ENCODE peak calls at places on chromosomes 11 and 22, in five cellular contexts. M is omental fat pad, D is progenitor cell of endocrine pancreas, I is HFF-Myc, X is neural crest cell. V is an unnamed sample.

GRCh38 chr11:69076129-69076791 is 27.5 kb downstream of the TPCN2 start:
- DNase-seq in M (no peak), D (no peak), I (no peak), X (no peak), V (no peak)

GRCh38 chr11:64888761-64889511 is 10.5 kb upstream of the EHD1 start:
- DNase-seq in M (no peak), D (no peak), I (no peak), X (no peak), V (no peak)

GRCh38 chr11:69899957-69900821 is 81.0 kb upstream of the FGF3 start:
- DNase-seq in M (no peak), D (no peak), I (no peak), X (no peak), V (no peak)

GRCh38 chr22:35072939-35073338 is 7.0 kb downstream of the ISX start:
- DNase-seq in M (no peak), D (no peak), I (no peak), X (no peak), V (no peak)

GRCh38 chr11:93196816-93197382 is 892 bp downstream of the SLC36A4 start:
- DNase-seq in M (no peak), D (no peak), I (peak), X (no peak), V (no peak)

GRCh38 chr22:17938484-17938924 is 85.9 kb downstream of the MICAL3 start:
- DNase-seq in M (no peak), D (no peak), I (peak), X (no peak), V (no peak)

GRCh38 chr22:38870791-38871359 is 1.1 kb downstream of the CBX6 start:
- DNase-seq in M (no peak), D (no peak), I (no peak), X (no peak), V (no peak)

GRCh38 chr11:43736502-43737193 is 56.1 kb downstream of the HSD17B12 start:
- DNase-seq in M (no peak), D (no peak), I (no peak), X (no peak), V (no peak)

GRCh38 chr22:50733521-50734342 is 4.3 kb upstream of the ACR start:
- DNase-seq in M (peak), D (no peak), I (no peak), X (no peak), V (peak)

GRCh38 chr22:41341990-41342389 is 39.8 kb upstream of the TEF start:
- DNase-seq in M (no peak), D (no peak), I (no peak), X (no peak), V (no peak)

GRCh38 chr11:47899801-47900200 is 51.7 kb upstream of the NUP160 start:
- DNase-seq in M (no peak), D (no peak), I (no peak), X (no peak), V (no peak)

GRCh38 chr11:79237676-79238075 is 203.2 kb downstream of the TENM4 start:
- DNase-seq in M (no peak), D (no peak), I (peak), X (no peak), V (no peak)

GRCh38 chr22:47796128-47796908 is 1033.9 kb downstream of the TBC1D22A start:
- DNase-seq in M (no peak), D (no peak), I (no peak), X (no peak), V (no peak)

GRCh38 chr11:9619971-9620370 is 43.9 kb upstream of the SWAP70 start:
- DNase-seq in M (no peak), D (no peak), I (no peak), X (no peak), V (no peak)

GRCh38 chr11:32659672-32660071 is 76.0 kb downstream of the EIF3M start:
- DNase-seq in M (no peak), D (no peak), I (no peak), X (no peak), V (no peak)

GRCh38 chr22:28171135-28171534 is 252.1 kb upstream of the PITPNB start:
- DNase-seq in M (no peak), D (no peak), I (no peak), X (no peak), V (no peak)

GRCh38 chr11:61505640-61506155 is 2.9 kb upstream of the LRRC10B start:
- DNase-seq in M (no peak), D (no peak), I (no peak), X (no peak), V (no peak)

GRCh38 chr11:61700221-61700620 is 20.0 kb downstream of the DAGLA start:
- DNase-seq in M (no peak), D (no peak), I (peak), X (no peak), V (no peak)

GRCh38 chr11:35373284-35373933 is 45.9 kb downstream of the SLC1A2 start:
- DNase-seq in M (no peak), D (no peak), I (no peak), X (no peak), V (no peak)

GRCh38 chr11:77823775-77824174 is 2.8 kb downstream of the AAMDC start:
- DNase-seq in M (no peak), D (no peak), I (no peak), X (no peak), V (no peak)

GRCh38 chr11:122399375-122399774 is 256.1 kb upstream of the UBASH3B start:
- DNase-seq in M (no peak), D (no peak), I (no peak), X (no peak), V (no peak)

GRCh38 chr22:38766076-38766777 is 10.4 kb upstream of the SUN2 start:
- DNase-seq in M (peak), D (peak), I (peak), X (peak), V (peak)

GRCh38 chr11:30758012-30758411 is 171.9 kb upstream of the MPPED2 start:
- DNase-seq in M (no peak), D (no peak), I (no peak), X (no peak), V (no peak)

GRCh38 chr11:3171931-3172560 is 6.9 kb upstream of the OSBPL5 start:
- DNase-seq in M (no peak), D (no peak), I (no peak), X (no peak), V (no peak)

GRCh38 chr11:118435233-118435892 is 929 bp upstream of the KMT2A start:
- DNase-seq in M (peak), D (peak), I (no peak), X (peak), V (peak)

GRCh38 chr11:61630104-61630503 is 49.2 kb upstream of the SYT7 start:
- DNase-seq in M (no peak), D (no peak), I (no peak), X (no peak), V (no peak)

GRCh38 chr11:95586155-95586554 is 203.4 kb downstream of the FAM76B start:
- DNase-seq in M (no peak), D (no peak), I (no peak), X (peak), V (no peak)

GRCh38 chr11:95584180-95584579 is 205.4 kb downstream of the FAM76B start:
- DNase-seq in M (no peak), D (no peak), I (no peak), X (no peak), V (no peak)

GRCh38 chr11:95585071-95585751 is 204.4 kb downstream of the FAM76B start:
- DNase-seq in M (no peak), D (no peak), I (no peak), X (no peak), V (no peak)

GRCh38 chr11:95585752-95586077 is 203.9 kb downstream of the FAM76B start:
- DNase-seq in M (no peak), D (no peak), I (no peak), X (no peak), V (no peak)

GRCh38 chr11:95584589-95584988 is 205.0 kb downstream of the FAM76B start:
- DNase-seq in M (no peak), D (no peak), I (no peak), X (no peak), V (no peak)
- TF ChIP-seq CTCF in M (no peak), D (no peak), I (no peak), X (no peak), V (no peak)

GRCh38 chr11:779120-779954 is 2.0 kb upstream of the GATD1 start:
- DNase-seq in M (no peak), D (no peak), I (no peak), X (no peak), V (no peak)
- TF ChIP-seq CTCF in M (no peak), D (no peak), I (no peak), X (no peak), V (no peak)

DNA sequence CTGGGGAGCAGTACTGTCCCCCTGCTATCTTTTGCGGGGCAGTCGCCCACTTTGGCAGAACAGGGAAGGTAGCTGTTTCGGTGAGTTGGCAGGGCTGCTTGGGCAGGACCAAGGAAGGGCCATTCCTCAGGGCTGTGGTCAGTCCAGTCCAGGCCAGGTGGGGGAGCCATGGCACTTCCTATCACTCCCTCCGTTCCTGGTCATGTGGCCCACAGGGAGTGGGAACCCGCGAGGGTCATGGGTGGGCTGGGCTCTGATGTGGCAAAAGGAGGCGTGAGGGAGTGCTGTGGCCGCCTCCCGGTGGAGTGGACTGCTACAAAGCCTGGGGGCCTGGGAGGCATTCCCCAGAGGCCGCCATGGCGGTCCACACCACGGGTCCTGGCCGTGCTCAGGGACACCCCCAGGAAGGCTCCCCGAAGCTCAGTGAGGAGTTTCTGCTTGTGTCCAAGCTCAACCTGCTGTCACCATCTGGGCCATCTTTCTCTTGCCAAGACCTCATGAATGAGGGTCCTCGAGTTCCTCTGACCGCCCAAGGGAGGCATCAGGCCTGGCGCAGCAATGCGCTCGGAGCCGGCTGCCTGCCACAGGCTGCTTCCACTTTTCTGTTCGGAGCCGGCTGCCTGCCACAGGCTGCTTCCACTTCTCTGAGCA is 11.9 kb downstream of the CHID1 start:
- DNase-seq in M (no peak), D (no peak), I (no peak), X (no peak), V (peak)
- TF ChIP-seq CTCF in M (no peak), D (peak), I (no peak), X (no peak), V (no peak)

GRCh38 chr22:43850529-43850928 is 11.8 kb downstream of the SULT4A1 start:
- DNase-seq in M (no peak), D (no peak), I (no peak), X (no peak), V (no peak)

GRCh38 chr22:43848366-43849171 is 13.7 kb downstream of the SULT4A1 start:
- DNase-seq in M (no peak), D (no peak), I (no peak), X (no peak), V (peak)

GRCh38 chr22:43847376-43848289 is 14.7 kb downstream of the SULT4A1 start:
- DNase-seq in M (no peak), D (no peak), I (no peak), X (no peak), V (no peak)

GRCh38 chr22:43851058-43851978 is 11.0 kb downstream of the SULT4A1 start:
- DNase-seq in M (no peak), D (no peak), I (no peak), X (no peak), V (no peak)

GRCh38 chr22:43849731-43850130 is 12.6 kb downstream of the SULT4A1 start:
- DNase-seq in M (no peak), D (no peak), I (no peak), X (no peak), V (no peak)
- TF ChIP-seq CTCF in M (no peak), D (no peak), I (no peak), X (no peak), V (no peak)

GRCh38 chr11:130388607-130389205 is 39.7 kb downstream of the ADAMTS8 start:
- DNase-seq in M (no peak), D (no peak), I (no peak), X (no peak), V (no peak)

GRCh38 chr11:130389315-130389935 is 39.0 kb downstream of the ADAMTS8 start:
- DNase-seq in M (no peak), D (no peak), I (no peak), X (no peak), V (no peak)

GRCh38 chr11:130391692-130392091 is 36.7 kb downstream of the ADAMTS8 start:
- DNase-seq in M (no peak), D (no peak), I (no peak), X (no peak), V (no peak)

DNA sequence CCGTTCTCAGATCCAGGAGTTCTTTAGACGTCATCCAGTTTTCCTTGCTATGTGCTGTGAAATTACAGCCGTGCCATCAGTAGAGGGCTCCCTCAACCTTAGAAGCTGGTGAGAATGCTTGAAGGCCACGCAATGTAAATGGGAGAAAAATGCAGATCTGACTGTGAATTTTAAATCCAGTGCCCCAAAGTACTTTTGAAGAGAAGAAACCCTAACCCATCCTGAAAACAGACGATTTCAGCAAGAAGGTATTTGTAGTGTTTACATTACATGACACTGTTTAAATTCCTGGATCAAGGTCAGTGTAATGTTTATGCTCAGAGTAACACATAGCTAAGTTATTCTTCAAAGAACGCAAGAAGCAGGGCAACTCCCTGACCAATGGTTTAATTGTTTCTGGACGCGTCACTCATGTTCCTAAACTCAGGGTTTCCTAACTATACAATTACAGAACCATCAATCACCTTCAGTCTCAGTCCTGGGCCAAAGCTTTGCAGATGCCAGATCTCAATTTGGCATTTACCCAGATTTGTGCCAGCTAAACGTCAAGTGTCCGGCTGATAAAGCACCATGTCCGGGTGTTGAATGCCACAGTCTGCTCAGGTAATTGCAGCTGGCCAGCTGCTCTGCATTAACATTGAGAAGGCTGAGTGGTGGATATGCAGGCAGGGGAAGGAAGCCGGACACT is 38.2 kb downstream of the ADAMTS8 start:
- DNase-seq in M (no peak), D (no peak), I (peak), X (no peak), V (no peak)
- TF ChIP-seq CTCF in M (no peak), D (peak), I (peak), X (no peak), V (no peak)

GRCh38 chr22:37303821-37304274 is 21.5 kb downstream of the CYTH4 start:
- DNase-seq in M (no peak), D (no peak), I (peak), X (no peak), V (no peak)
- TF ChIP-seq CTCF in M (no peak), D (no peak), I (no peak), X (no peak), V (no peak)

GRCh38 chr11:66268953-66269906 is 791 bp downstream of the RAB1B start:
- DNase-seq in M (no peak), D (peak), I (peak), X (no peak), V (no peak)
- TF ChIP-seq CTCF in M (no peak), D (peak), I (peak), X (peak), V (peak)